ENCODE peak calls at places on chromosomes 3 and 15, in four cellular contexts. L, H, W and Q are unnamed samples.

GRCh38 chr15:65077291-65077980 is 890 bp downstream of the KBTBD13 start:
- DNase-seq in L (no peak), H (no peak), W (no peak), Q (no peak)

GRCh38 chr3:165254812-165255211 is 58.6 kb upstream of the SLITRK3 start:
- DNase-seq in L (peak), H (no peak), W (no peak), Q (peak)

GRCh38 chr3:82568776-82569338 is 807.4 kb upstream of the GBE1 start:
- DNase-seq in L (no peak), H (no peak), W (no peak), Q (no peak)

GRCh38 chr3:47323431-47324277 is 40.9 kb downstream of the KLHL18 start:
- DNase-seq in L (no peak), H (no peak), W (no peak), Q (no peak)

GRCh38 chr3:99938270-99938955 is 120.8 kb downstream of the CMSS1 start:
- DNase-seq in L (no peak), H (no peak), W (no peak), Q (no peak)

GRCh38 chr3:73401058-73401457 is 223.7 kb downstream of the PDZRN3 start:
- DNase-seq in L (no peak), H (no peak), W (no peak), Q (no peak)

GRCh38 chr3:131840151-131840797 is 194.5 kb downstream of the CPNE4 start:
- DNase-seq in L (no peak), H (no peak), W (no peak), Q (no peak)

GRCh38 chr3:120449701-120450216 is 1.0 kb downstream of the FSTL1 start:
- DNase-seq in L (no peak), H (no peak), W (no peak), Q (no peak)

GRCh38 chr3:128075516-128076464 is 23.6 kb downstream of the SEC61A1 start:
- DNase-seq in L (peak), H (peak), W (peak), Q (peak)

GRCh38 chr3:87898971-87899370 is 159.8 kb downstream of the CGGBP1 start:
- DNase-seq in L (no peak), H (no peak), W (no peak), Q (no peak)

GRCh38 chr15:37616215-37616614 is 318.2 kb upstream of the TMCO5A start:
- DNase-seq in L (no peak), H (no peak), W (no peak), Q (no peak)

GRCh38 chr3:30577788-30578187 is 28.6 kb upstream of the TGFBR2 start:
- DNase-seq in L (no peak), H (no peak), W (no peak), Q (no peak)

GRCh38 chr3:79032686-79033318 is 735.0 kb downstream of the ROBO1 start:
- DNase-seq in L (no peak), H (no peak), W (no peak), Q (peak)

GRCh38 chr3:10116138-10116460 is 624 bp downstream of the BRK1 start:
- DNase-seq in L (no peak), H (no peak), W (no peak), Q (peak)

GRCh38 chr15:66401130-66402021 is 14.7 kb downstream of the MAP2K1 start:
- DNase-seq in L (no peak), H (no peak), W (no peak), Q (no peak)

GRCh38 chr3:88321696-88322095 is 171.9 kb downstream of the C3orf38 start:
- DNase-seq in L (no peak), H (no peak), W (no peak), Q (peak)

GRCh38 chr3:14836049-14836468 is 17.3 kb downstream of the FGD5 start:
- DNase-seq in L (no peak), H (no peak), W (no peak), Q (no peak)

GRCh38 chr3:164451083-164451910 is 627.0 kb downstream of the SI start:
- DNase-seq in L (no peak), H (no peak), W (no peak), Q (peak)

GRCh38 chr3:36489679-36490420 is 109.5 kb downstream of the STAC start:
- DNase-seq in L (no peak), H (no peak), W (no peak), Q (no peak)

GRCh38 chr3:23594066-23594465 is 211.7 kb upstream of the UBE2E1 start:
- DNase-seq in L (no peak), H (no peak), W (no peak), Q (no peak)

GRCh38 chr15:75145027-75145841 is 56.4 kb upstream of the C15orf39 start:
- DNase-seq in L (no peak), H (no peak), W (no peak), Q (no peak)

GRCh38 chr15:31360843-31361763 is 34.5 kb downstream of the KLF13 start:
- DNase-seq in L (no peak), H (peak), W (no peak), Q (no peak)

GRCh38 chr3:56197991-56198390 is 270.3 kb downstream of the ERC2 start:
- DNase-seq in L (no peak), H (no peak), W (no peak), Q (no peak)

GRCh38 chr15:25060996-25061620 is 106.3 kb downstream of the SNRPN start:
- DNase-seq in L (no peak), H (no peak), W (no peak), Q (no peak)

GRCh38 chr3:105891101-105891500 is 22.3 kb upstream of the CBLB start:
- DNase-seq in L (no peak), H (no peak), W (no peak), Q (no peak)